ENCODE peak calls at places on chromosome 18, in five cellular contexts. E is A549, S is WTC11, J is K562, D is HepG2. T is an unnamed sample.

GRCh38 chr18:45059695-45060094 is 379.0 kb downstream of the SETBP1 start:
- DNase-seq in S (no peak), J (peak; percentile 24), D (no peak), E (peak; percentile 1), T (no peak)

GRCh38 chr18:42474577-42474976 is 519.5 kb downstream of the PIK3C3 start:
- DNase-seq in D (no peak), S (no peak), E (no peak), J (no peak), T (no peak)

GRCh38 chr18:934518-935123 is 29.9 kb downstream of the ADCYAP1 start:
- DNase-seq in S (no peak), D (no peak), E (no peak), J (no peak), T (no peak)

GRCh38 chr18:75235891-75236290 is 25.3 kb downstream of the TSHZ1 start:
- DNase-seq in S (no peak), E (no peak), J (no peak), D (no peak), T (no peak)

GRCh38 chr18:56269958-56270357 is 368.4 kb downstream of the TXNL1 start:
- DNase-seq in D (no peak), J (no peak), E (no peak), S (no peak), T (no peak)

GRCh38 chr18:2173464-2173863 is 397.8 kb downstream of the METTL4 start:
- DNase-seq in S (no peak), E (no peak), D (no peak), J (no peak), T (no peak)

GRCh38 chr18:8516391-8517250 is 92.6 kb upstream of the RAB12 start:
- DNase-seq in D (no peak), E (no peak), S (no peak), J (no peak), T (no peak)

GRCh38 chr18:47184419-47185050 is 8.4 kb upstream of the IER3IP1 start:
- DNase-seq in J (peak; percentile 29), D (peak; percentile 52), S (no peak), E (no peak), T (no peak)

GRCh38 chr18:31555971-31556747 is 35.5 kb upstream of the TTR start:
- DNase-seq in J (peak; percentile 60), E (peak; percentile 25), D (peak; percentile 58), S (peak; percentile 24), T (peak; percentile 39)

GRCh38 chr18:26549103-26549485 is 741 bp upstream of the KCTD1 start:
- DNase-seq in J (no peak), D (no peak), E (no peak), S (no peak), T (no peak)

GRCh38 chr18:13394794-13395193 is 176.2 kb downstream of the LDLRAD4 start:
- DNase-seq in S (no peak), J (no peak), D (no peak), E (no peak), T (no peak)

GRCh38 chr18:62521588-62521987 is 1.2 kb upstream of the ZCCHC2 start:
- DNase-seq in J (no peak), S (no peak), E (no peak), D (peak; percentile 56), T (no peak)

GRCh38 chr18:62516242-62516641 is 6.6 kb upstream of the ZCCHC2 start:
- DNase-seq in E (no peak), D (no peak), S (no peak), J (no peak), T (no peak)

GRCh38 chr18:62519684-62520083 is 3.1 kb upstream of the ZCCHC2 start:
- DNase-seq in E (no peak), S (no peak), D (no peak), J (no peak), T (no peak)

GRCh38 chr18:62521082-62521481 is 1.7 kb upstream of the ZCCHC2 start:
- DNase-seq in S (no peak), E (no peak), D (no peak), J (no peak), T (no peak)

GRCh38 chr18:62518460-62519375 is 4.1 kb upstream of the ZCCHC2 start:
- DNase-seq in J (no peak), D (no peak), E (no peak), S (no peak), T (no peak)
- TF ChIP-seq ESRRA in J (no peak), D (no peak), E (no peak), S (no peak), T (no peak)

DNA sequence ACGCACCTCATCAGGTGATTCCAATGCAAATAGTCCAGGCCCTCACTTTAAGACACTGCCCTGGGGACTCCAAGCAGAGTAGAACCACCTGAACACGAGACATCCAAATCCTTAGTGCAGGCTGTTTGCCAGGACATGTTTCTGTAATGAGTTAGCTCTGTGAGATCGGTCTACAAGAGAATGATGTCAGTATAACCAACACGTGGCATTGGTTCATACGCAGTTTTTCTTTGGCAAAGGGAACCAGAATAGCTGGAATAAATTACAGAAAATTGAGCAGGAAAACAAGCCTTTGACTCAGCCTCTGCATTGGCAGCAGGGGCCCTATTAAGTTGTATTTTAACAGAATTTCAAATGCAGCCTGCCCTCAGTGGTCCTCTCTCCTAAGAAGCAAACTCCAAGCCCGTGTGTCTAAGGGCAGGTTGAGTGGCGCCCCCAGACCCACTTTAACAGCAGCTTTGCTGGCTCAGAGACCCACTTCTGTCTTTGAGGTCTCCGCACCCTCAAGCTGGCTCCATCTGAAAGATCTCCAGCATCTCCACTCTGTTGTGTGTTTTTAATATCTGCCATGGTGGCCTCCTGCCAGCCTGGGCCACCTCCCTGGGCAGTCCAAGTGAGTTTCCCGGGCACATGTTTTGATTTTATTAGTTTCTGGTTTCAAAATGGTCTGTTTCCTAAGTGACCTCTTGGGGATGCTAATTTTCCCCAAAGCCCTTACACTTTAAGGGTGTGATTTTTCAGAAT is 61.3 kb downstream of the ALPK2 start:
- DNase-seq in E (peak; percentile 25), S (no peak), D (peak; percentile 5), J (no peak), T (no peak)
- TF ChIP-seq ESRRA in E (no peak), S (no peak), D (no peak), J (no peak), T (no peak)

DNA sequence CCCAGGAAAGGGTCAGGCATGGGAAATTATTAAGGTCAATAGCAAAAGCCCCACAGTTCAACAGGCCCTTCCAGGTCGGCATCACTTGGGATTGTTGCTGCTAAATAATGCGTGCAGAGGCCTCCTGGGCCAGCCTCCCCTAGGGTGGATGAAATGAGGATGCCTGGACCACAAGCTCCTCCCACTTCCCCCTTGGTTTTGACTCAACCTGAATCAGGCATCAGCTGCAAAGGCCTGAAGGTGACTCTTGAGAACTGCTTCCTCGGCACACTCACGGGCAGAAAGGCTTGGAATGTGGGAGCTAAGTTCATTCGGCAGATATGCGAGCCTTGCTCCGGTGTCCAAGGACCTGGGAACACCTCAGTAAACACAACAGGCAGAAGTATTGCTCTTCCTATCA is 69.3 kb downstream of the MBP start:
- DNase-seq in S (no peak), J (no peak), E (no peak), D (no peak), T (peak; percentile 69)
- TF ChIP-seq ESRRA in S (no peak), J (no peak), E (no peak), D (no peak), T (no peak)

DNA sequence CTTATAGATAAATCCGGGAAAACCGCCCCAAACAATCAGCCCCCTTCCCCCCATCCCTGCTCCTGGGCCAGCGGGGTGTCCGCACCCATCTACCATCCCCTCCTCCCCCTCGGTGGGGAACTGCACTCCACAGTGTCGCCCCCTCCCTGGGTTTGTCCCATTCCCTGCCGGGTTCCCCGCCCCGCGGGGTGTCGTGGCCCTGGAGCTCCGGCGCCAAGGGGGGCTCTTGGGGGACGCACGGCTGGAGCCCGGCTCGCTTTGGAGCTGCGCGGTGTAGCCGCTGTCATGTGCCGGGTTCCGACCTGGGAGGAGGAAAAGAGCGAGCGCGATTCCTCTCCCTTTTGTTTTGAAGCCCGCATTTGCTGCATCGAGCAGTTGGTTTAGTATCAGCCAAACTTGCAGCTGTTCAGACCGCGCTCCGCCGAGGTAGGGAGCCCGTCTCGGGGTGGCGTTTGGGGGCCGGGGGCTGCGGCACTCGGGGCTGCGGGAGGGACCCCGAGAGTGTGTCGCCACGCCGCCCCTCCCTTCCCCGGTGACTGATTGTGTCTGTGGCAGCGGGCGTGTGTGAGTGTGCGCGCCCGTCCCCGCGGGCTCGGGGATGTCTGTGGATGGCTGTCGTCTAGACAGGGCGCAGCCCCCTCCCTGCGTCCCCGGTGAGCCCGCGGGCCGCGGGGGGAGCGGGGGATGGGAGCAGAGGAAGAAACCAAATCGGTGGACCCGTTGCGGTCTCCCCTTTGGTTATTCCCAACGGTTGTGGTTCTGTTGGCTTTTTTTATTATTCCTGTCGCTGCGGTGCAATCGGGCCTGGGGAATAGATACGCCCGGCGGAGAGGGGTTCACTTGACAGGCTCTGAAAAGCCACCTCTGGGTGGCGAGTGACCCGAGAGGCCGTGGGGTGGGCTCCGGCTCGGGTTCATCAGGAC is 836 bp downstream of the CTIF start:
- DNase-seq in J (peak; percentile 35), D (no peak), E (peak; percentile 8), S (peak; percentile 53), T (no peak)
- TF ChIP-seq ESRRA in J (no peak), D (no peak), E (no peak), S (no peak), T (no peak)

GRCh38 chr18:10293966-10294365 is 160.5 kb upstream of the APCDD1 start:
- DNase-seq in E (no peak), D (no peak), J (no peak), S (no peak), T (no peak)

GRCh38 chr18:10290244-10291240 is 163.9 kb upstream of the APCDD1 start:
- DNase-seq in S (no peak), D (no peak), J (no peak), E (no peak), T (no peak)

GRCh38 chr18:10295751-10296150 is 158.7 kb upstream of the APCDD1 start:
- DNase-seq in J (no peak), D (no peak), S (no peak), E (no peak), T (no peak)

GRCh38 chr18:10289265-10289664 is 165.2 kb upstream of the APCDD1 start:
- DNase-seq in E (no peak), J (no peak), D (no peak), S (no peak), T (no peak)

DNA sequence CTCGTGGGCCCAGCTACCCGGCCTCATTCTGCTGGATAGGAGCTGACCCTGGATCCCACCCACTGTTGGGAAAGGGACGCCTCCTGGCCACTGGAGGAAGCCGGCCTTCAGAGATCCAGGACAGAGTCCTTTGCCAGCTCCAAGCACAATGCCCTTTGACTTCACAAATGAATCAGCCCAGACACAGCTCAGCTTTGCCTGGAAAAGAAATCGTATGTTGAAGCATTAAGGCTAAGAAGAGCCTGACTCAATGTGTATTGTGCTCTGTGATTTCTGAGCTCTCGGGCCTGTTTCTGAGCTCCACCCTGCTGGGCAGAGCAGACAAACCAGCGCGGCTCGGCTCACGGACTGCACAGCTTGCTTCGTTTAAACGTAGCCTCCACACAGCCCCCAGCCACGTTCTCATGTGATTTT is 162.9 kb upstream of the APCDD1 start:
- DNase-seq in J (no peak), D (no peak), E (no peak), S (no peak), T (no peak)
- TF ChIP-seq ESRRA in J (no peak), D (no peak), E (no peak), S (no peak), T (no peak)

DNA sequence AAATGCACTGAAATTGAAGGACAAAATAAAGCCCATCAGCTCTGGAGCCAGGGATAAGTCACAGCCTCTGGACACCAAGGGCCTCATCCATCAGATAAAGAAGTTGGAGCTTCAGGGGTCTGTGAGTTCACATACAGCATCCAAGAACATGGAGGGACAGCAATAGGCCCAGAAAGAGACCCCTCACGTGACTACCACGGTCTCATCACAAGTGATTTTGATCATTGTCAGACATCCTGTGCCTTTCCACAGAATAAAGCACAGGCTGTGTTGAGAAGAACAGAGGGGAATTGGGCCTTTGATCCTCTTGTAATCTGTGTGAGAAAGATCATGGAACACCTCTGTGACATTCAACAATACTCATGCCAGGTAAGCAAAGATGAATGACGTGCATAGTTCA is 65.2 kb upstream of the CTAGE1 start:
- DNase-seq in S (no peak), D (no peak), J (no peak), E (no peak), T (no peak)
- TF ChIP-seq ESRRA in S (no peak), D (no peak), J (no peak), E (no peak), T (no peak)

GRCh38 chr18:34592961-34593382 is 117.1 kb upstream of the DTNA start:
- DNase-seq in J (no peak), E (no peak), D (no peak), S (peak; percentile 43), T (no peak)
- TF ChIP-seq ESRRA in J (no peak), E (no peak), D (no peak), S (no peak), T (no peak)

T was measured in GM12878.